ENCODE peak calls at places on chromosomes 12 and 14, in five cellular contexts. K, F, N, M and W are unnamed samples. For H3K36me3 and H3K9me3, the result is how much of the 10 kb centered on the place peaks cover.

GRCh38 chr12:42609605-42610004 is 20.1 kb upstream of the PRICKLE1 start:
- DNase-seq in K (no peak), F (no peak), N (peak), M (no peak), W (no peak)

GRCh38 chr12:12357697-12358476 is 1.0 kb downstream of the BORCS5 start:
- DNase-seq in K (peak), F (no peak), N (peak), M (no peak), W (peak)

GRCh38 chr14:67746927-67747326 is 45.2 kb downstream of the RDH12 start:
- DNase-seq in K (no peak), F (no peak), N (no peak), M (no peak), W (no peak)

GRCh38 chr12:1518763-1519516 is 75.4 kb downstream of the FBXL14 start:
- DNase-seq in K (no peak), F (peak), N (peak), M (no peak), W (no peak)

GRCh38 chr12:116525418-116526001 is 33.7 kb upstream of the MAP1LC3B2 start:
- DNase-seq in K (no peak), F (peak), N (peak), M (peak), W (no peak)

GRCh38 chr14:25086081-25086480 is 36.1 kb upstream of the STXBP6 start:
- DNase-seq in K (no peak), F (no peak), N (no peak), M (no peak), W (no peak)

GRCh38 chr12:63900922-63901793 is 56.7 kb downstream of the SRGAP1 start:
- DNase-seq in K (no peak), F (no peak), N (no peak), M (no peak), W (no peak)

GRCh38 chr14:95490727-95491451 is 25.6 kb downstream of the SYNE3 start:
- DNase-seq in K (no peak), F (peak), N (no peak), M (peak), W (no peak)

GRCh38 chr14:95222870-95223398 is 65.6 kb upstream of the DICER1 start:
- DNase-seq in K (no peak), F (no peak), N (peak), M (no peak), W (no peak)

GRCh38 chr14:59490756-59491155 is 6.4 kb downstream of the JKAMP start:
- DNase-seq in K (no peak), F (no peak), N (no peak), M (no peak), W (no peak)
- H3K36me3 ChIP-seq in K (half or more), F (under half), N (under half), M (under half), W (under half)

DNA sequence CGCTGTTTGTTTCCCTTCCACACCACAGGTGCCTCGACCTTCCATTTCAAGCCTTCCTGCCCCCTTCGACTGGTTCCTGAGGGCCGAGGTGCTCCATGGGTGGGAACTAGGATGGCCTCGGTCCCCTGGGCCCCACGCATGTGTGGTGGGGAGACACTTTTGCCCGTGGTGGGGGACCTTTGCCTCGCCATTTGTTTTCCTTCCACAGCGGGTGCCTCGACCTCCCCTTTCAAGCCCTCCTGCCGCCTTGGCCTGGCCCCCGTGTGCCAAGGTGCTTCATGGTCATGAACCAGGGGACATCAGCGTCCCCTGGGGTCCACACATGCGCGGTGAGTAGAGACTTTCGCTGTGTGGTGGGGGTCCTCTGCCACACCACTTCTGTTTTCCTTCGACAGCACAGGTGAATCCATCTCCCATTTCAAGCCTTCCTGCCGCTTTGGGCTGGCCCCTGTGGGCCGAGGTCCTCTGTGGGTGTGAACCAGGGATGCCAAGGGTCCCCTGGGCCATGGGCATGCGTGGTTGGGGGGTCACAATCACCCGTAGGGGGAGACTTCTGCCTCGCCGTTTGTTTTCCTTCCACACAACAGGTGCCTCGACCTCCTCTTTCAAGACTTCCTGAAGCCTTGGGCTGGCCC is 364.4 kb downstream of the ALG10 start:
- DNase-seq in K (no peak), F (no peak), N (no peak), M (no peak), W (no peak)
- H3K9me3 ChIP-seq in K (under half), F (under half), N (half or more), M (under half), W (under half)

DNA sequence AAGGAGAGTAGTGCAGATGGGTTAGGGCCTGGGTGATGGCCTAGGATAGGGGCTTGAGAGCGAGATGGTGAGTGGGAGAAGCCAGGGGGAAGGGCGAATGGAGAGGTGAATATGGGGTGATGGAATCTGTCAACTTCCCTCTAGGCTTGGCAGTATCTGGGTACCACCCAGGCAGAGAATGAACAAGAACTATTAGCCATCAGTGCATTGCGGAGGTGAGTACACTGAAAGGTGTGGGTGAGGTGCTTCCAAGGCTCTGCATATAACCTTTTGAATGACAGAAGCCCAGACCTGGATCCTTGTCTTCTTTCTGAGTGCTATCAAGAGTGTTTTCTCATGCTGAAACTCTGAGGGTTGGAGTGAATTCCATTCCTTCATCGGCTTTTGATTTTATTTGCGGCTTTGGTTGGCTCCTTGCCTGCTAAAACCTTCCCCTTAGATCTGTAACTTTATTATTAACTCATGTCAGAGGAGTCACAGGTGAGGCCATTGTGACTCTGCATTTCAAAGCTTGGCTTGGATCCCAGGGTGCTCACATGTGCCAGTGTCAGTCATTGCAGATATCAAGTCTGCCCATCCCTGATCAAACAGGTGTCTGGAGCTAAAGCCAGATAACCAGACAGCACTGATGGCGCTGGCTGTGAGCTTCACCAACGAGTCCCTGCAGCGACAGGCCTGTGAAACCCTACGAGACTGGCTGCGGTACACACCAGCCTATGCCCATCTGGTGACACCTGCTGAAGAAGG is 18.6 kb downstream of the PEX5 start:
- DNase-seq in K (no peak), F (no peak), N (no peak), M (peak), W (no peak)
- H3K36me3 ChIP-seq in K (half or more), F (half or more), N (under half), M (under half), W (under half)

DNA sequence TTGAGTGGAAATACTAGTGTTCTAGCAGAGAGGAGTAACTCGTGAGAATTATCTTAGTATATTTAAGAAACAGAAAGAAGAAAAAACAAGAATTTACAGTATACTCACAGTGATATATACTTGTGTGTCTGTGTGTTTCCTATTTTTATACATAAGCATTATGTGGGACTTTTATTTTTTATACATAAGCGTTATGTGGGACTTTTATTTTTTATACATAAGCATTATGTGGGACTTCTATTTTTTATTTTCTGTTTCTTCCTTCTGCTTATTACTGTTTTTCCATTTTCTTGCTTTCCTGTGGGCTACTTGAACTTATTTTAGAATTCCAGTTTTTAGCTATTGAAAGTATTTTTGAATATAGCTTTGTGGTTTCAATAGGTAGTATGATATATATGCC is 6.9 kb upstream of the ZNF140 start:
- DNase-seq in K (no peak), F (no peak), N (no peak), M (no peak), W (no peak)
- H3K9me3 ChIP-seq in K (half or more), F (under half), N (under half), M (half or more), W (under half)

GRCh38 chr12:51205350-51205749 is 12.5 kb downstream of the POU6F1 start:
- DNase-seq in K (no peak), F (no peak), N (no peak), M (no peak), W (no peak)
- H3K36me3 ChIP-seq in K (under half), F (under half), N (under half), M (under half), W (under half)